ENCODE peak calls at places on chromosome X, in four cellular contexts. P is A549, N is K562, W is GM12878. V is an unnamed sample.

GRCh38 chrX:30610050-30610449 is 32.5 kb upstream of the TASL start:
- DNase-seq in N (no peak), W (no peak), P (no peak), V (no peak)

GRCh38 chrX:1111543-1112300 is 100.7 kb downstream of the CRLF2 start:
- DNase-seq in P (no peak), N (no peak), W (no peak), V (no peak)

GRCh38 chrX:130771648-130772312 is 131.2 kb downstream of the ENOX2 start:
- DNase-seq in N (no peak), W (no peak), P (no peak), V (no peak)

GRCh38 chrX:70433848-70434351 is 10.7 kb upstream of the DLG3 start:
- DNase-seq in W (no peak), P (peak; percentile 53), N (peak; percentile 80), V (peak; percentile 79)

GRCh38 chrX:109889289-109890006 is 113.5 kb upstream of the TMEM164 start:
- DNase-seq in N (peak; percentile 42), P (no peak), W (peak; percentile 26), V (no peak)

GRCh38 chrX:49209434-49210251 is 9.7 kb upstream of the SYP start:
- DNase-seq in P (no peak), W (no peak), N (peak; percentile 42), V (no peak)

GRCh38 chrX:9940397-9940796 is 26.8 kb upstream of the CLDN34 start:
- DNase-seq in P (no peak), N (no peak), W (no peak), V (no peak)

GRCh38 chrX:153981771-153982533 is 9.4 kb downstream of the TMEM187 start:
- DNase-seq in N (no peak), W (no peak), P (no peak), V (no peak)

GRCh38 chrX:23557070-23557469 is 110.2 kb upstream of the PRDX4 start:
- DNase-seq in N (no peak), W (no peak), P (no peak), V (no peak)

GRCh38 chrX:120334137-120334536 is 22.9 kb upstream of the TMEM255A start:
- DNase-seq in W (no peak), P (no peak), N (no peak), V (no peak)

GRCh38 chrX:123590842-123591491 is 141.9 kb downstream of the THOC2 start:
- DNase-seq in P (no peak), W (peak; percentile 24), N (no peak), V (no peak)

GRCh38 chrX:42755820-42756219 is 22.1 kb downstream of the PPP1R2C start:
- DNase-seq in W (no peak), P (peak; percentile 1), N (no peak), V (no peak)

GRCh38 chrX:23699636-23700194 is 32.4 kb downstream of the PRDX4 start:
- DNase-seq in P (no peak), N (peak; percentile 77), W (no peak), V (no peak)

GRCh38 chrX:120726294-120726693 is 96.4 kb upstream of the C1GALT1C1 start:
- DNase-seq in P (no peak), W (peak; percentile 73), N (no peak), V (no peak)

GRCh38 chrX:111445485-111445884 is 33.5 kb upstream of the DCX start:
- DNase-seq in P (peak; percentile 5), W (no peak), N (peak; percentile 17), V (peak; percentile 16)

GRCh38 chrX:150157291-150157690 is 205.8 kb upstream of the MAMLD1 start:
- DNase-seq in N (no peak), W (no peak), P (no peak), V (peak; percentile 40)

GRCh38 chrX:87327267-87327666 is 190.3 kb upstream of the KLHL4 start:
- DNase-seq in W (no peak), P (no peak), N (no peak), V (no peak)

GRCh38 chrX:104343408-104344129 is 88.8 kb upstream of the ESX1 start:
- DNase-seq in N (peak; percentile 25), P (peak; percentile 20), W (peak; percentile 7), V (peak; percentile 30)

GRCh38 chrX:10526442-10526841 is 93.9 kb downstream of the MID1 start:
- DNase-seq in N (no peak), P (no peak), W (no peak), V (no peak)

GRCh38 chrX:97481228-97481627 is 597.5 kb downstream of the RPA4 start:
- DNase-seq in W (no peak), N (no peak), P (no peak), V (no peak)

GRCh38 chrX:132017431-132018185 is 5.5 kb upstream of the STK26 start:
- DNase-seq in N (peak; percentile 12), P (no peak), W (no peak), V (no peak)

GRCh38 chrX:22533898-22534297 is 261.2 kb downstream of the CBLL2 start:
- DNase-seq in P (no peak), N (no peak), W (no peak), V (no peak)

GRCh38 chrX:112081781-112082482 is 644 bp downstream of the TRPC5 start:
- DNase-seq in N (no peak), P (no peak), W (no peak), V (peak; percentile 44)

GRCh38 chrX:84168574-84168973 is 19.4 kb downstream of the RPS6KA6 start:
- DNase-seq in W (no peak), N (no peak), P (peak; percentile 3), V (no peak)

GRCh38 chrX:48474127-48474526 is 1.9 kb upstream of the FTSJ1 start:
- DNase-seq in N (peak; percentile 30), W (no peak), P (no peak), V (peak; percentile 42)

GRCh38 chrX:104968241-104968640 is 252.3 kb downstream of the TEX13A start:
- DNase-seq in W (no peak), P (no peak), N (no peak), V (no peak)

GRCh38 chrX:111265506-111265905 is 4.8 kb downstream of the CAPN6 start:
- DNase-seq in P (no peak), N (no peak), W (no peak), V (no peak)

GRCh38 chrX:54921427-54922021 is 900 bp downstream of the TRO start:
- DNase-seq in N (no peak), W (no peak), P (no peak), V (peak; percentile 83)

GRCh38 chrX:20059467-20060128 is 57.1 kb downstream of the MAP7D2 start:
- DNase-seq in N (no peak), W (no peak), P (no peak), V (no peak)

GRCh38 chrX:135985123-135985973 is at the start of gene SLC9A6:
- DNase-seq in N (peak; percentile 84), W (no peak), P (peak; percentile 62), V (peak; percentile 90)

GRCh38 chrX:20101927-20102581 is 14.7 kb downstream of the MAP7D2 start:
- DNase-seq in N (no peak), P (no peak), W (no peak), V (no peak)

GRCh38 chrX:113305496-113305895 is 464.9 kb upstream of the AMOT start:
- DNase-seq in W (no peak), N (no peak), P (no peak), V (no peak)

GRCh38 chrX:67917412-67918010 is 373.7 kb downstream of the AR start:
- DNase-seq in N (no peak), P (no peak), W (no peak), V (no peak)

GRCh38 chrX:9995855-9996339 is 28.7 kb downstream of the CLDN34 start:
- DNase-seq in P (peak; percentile 68), W (no peak), N (peak; percentile 66), V (peak; percentile 83)

GRCh38 chrX:88425739-88426138 is 321.3 kb upstream of the CPXCR1 start:
- DNase-seq in W (no peak), N (no peak), P (no peak), V (no peak)

GRCh38 chrX:16993791-16994318 is 47.4 kb downstream of the REPS2 start:
- DNase-seq in P (no peak), W (no peak), N (no peak), V (no peak)

GRCh38 chrX:119093991-119094741 is 21.4 kb downstream of the CT47C1 start:
- DNase-seq in P (no peak), W (no peak), N (no peak), V (no peak)

GRCh38 chrX:110146521-110146920 is 143.6 kb downstream of the TMEM164 start:
- DNase-seq in P (peak; percentile 55), W (no peak), N (peak; percentile 63), V (peak; percentile 55)

GRCh38 chrX:115892787-115893671 is 277.5 kb upstream of the AGTR2 start:
- DNase-seq in W (peak; percentile 73), N (peak; percentile 46), P (no peak), V (peak; percentile 70)
- TF ChIP-seq CHD2 in W (peak; percentile 95), N (peak; percentile 71), P (no peak), V (peak; percentile 93)

GRCh38 chrX:6826856-6827255 is 291.9 kb upstream of the VCX3A start:
- DNase-seq in N (no peak), P (no peak), W (no peak), V (no peak)
- H3K27ac ChIP-seq in N (no peak overlapping the region), P (no peak overlapping the region), W (no peak overlapping the region), V (no peak overlapping the region)

DNA sequence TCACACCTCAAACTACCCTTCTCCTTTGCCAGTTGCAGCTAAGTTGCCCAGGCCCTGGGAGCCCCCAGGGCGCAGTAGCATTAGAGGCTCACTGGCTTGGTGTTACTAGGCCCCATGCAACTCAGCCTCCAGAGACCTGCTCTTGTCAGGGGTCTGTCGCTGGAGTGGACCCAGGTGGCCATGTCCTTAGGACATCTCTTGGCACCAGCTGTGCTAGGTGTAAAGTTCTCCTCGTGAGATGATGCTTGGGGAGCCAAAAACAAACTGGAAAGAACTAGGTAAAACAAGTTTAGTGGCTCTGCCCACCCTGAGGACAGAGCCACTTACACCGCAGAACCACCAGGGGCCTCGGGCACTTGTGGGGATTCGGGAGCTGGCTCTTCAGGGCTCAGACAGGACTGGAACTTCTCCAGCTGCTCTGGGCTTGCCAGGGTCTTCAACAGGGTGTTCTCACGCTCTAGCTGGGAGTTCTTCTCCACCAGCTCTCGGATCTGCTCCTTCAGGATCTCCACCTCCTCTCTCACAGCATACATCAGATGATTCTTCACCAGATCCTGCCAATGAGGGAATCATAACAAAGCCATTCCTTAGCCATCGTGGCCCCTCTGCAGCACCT is 61.3 kb downstream of the TSC22D3 start:
- DNase-seq in N (no peak), P (no peak), W (no peak), V (no peak)
- TF ChIP-seq CHD2 in N (no peak), P (no peak), W (no peak), V (no peak)

GRCh38 chrX:53163436-53163835 is 61.6 kb downstream of the KDM5C start:
- DNase-seq in N (no peak), W (no peak), P (no peak), V (no peak)

GRCh38 chrX:53171356-53171755 is 53.7 kb downstream of the KDM5C start:
- DNase-seq in W (no peak), P (no peak), N (no peak), V (no peak)

GRCh38 chrX:53160297-53160983 is 64.6 kb downstream of the KDM5C start:
- DNase-seq in N (no peak), P (no peak), W (no peak), V (no peak)

DNA sequence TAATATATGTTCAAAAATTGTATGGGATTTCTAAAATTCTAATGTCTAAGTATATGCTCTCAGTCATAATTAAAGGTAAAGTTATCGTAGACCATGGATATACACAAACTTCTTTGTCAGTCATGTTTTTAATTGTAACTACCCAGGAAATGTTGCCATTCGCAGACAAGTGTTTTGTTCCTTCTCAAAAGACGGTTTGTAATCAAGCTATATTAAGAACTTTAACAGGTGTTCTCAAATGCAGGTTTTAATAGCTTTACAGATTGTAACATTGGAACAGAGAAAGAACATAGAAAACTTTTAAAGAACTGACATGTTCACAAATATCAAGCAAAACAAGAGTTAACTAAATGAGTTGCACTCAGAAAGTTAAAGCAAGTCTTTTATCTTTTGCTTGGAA is 58.9 kb downstream of the KDM5C start:
- DNase-seq in W (no peak), P (no peak), N (no peak), V (no peak)
- H3K27ac ChIP-seq in W (no peak overlapping the region), P (no peak overlapping the region), N (no peak overlapping the region), V (no peak overlapping the region)

GRCh38 chrX:121832446-121832845 is 785.0 kb downstream of the GLUD2 start:
- DNase-seq in N (no peak), W (no peak), P (no peak), V (no peak)
- TF ChIP-seq CHD2 in N (no peak), W (no peak), P (no peak), V (no peak)

V was measured in SK-N-SH.